ENCODE peak calls at places on chromosomes 12 and 14, in four cellular contexts. G is COR-L47, P is CMK, X is posterior cingulate gyrus. C is an unnamed sample.
A peak's percentile ranks its signal among the peaks of the same experiment; 100 is the strongest.

GRCh38 chr12:119649202-119649808 is 18.6 kb upstream of the PRKAB1 start:
- DNase-seq in P (no peak), G (no peak), X (no peak), C (no peak)

GRCh38 chr12:25320123-25321006 is 69.6 kb upstream of the KRAS start:
- DNase-seq in G (no peak), P (no peak), X (no peak), C (no peak)

GRCh38 chr12:92403210-92404175 is 257.8 kb upstream of the BTG1 start:
- DNase-seq in X (no peak), G (no peak), P (peak; percentile 91), C (no peak)

GRCh38 chr12:124754949-124755800 is 108.5 kb downstream of the SCARB1 start:
- DNase-seq in X (peak; percentile 98), G (no peak), P (no peak), C (peak; percentile 96)

GRCh38 chr14:104116544-104117340 is 21.6 kb upstream of the KIF26A start:
- DNase-seq in P (no peak), G (no peak), X (peak; percentile 62), C (no peak)

GRCh38 chr12:86551146-86551571 is 295.0 kb upstream of the MGAT4C start:
- DNase-seq in G (no peak), X (peak; percentile 32), P (no peak), C (peak; percentile 9)

GRCh38 chr12:108803428-108804105 is 53.8 kb downstream of the SSH1 start:
- DNase-seq in P (peak; percentile 59), X (no peak), G (peak; percentile 54), C (peak; percentile 50)

GRCh38 chr12:51793201-51793600 is 55.3 kb downstream of the FIGNL2 start:
- DNase-seq in X (no peak), P (no peak), G (no peak), C (no peak)

GRCh38 chr14:92563359-92563758 is 49.8 kb downstream of the RIN3 start:
- DNase-seq in X (no peak), G (no peak), P (no peak), C (no peak)

GRCh38 chr14:100440758-100441203 is 117.6 kb downstream of the SLC25A47 start:
- DNase-seq in X (no peak), G (no peak), P (peak; percentile 68), C (no peak)

GRCh38 chr14:28101992-28102391 is 664.6 kb upstream of the FOXG1 start:
- DNase-seq in G (peak; percentile 80), P (no peak), X (no peak), C (peak; percentile 86)

GRCh38 chr12:90672081-90672480 is 282.9 kb downstream of the CCER1 start:
- DNase-seq in G (no peak), X (no peak), P (no peak), C (no peak)

GRCh38 chr12:6333566-6333965 is 8.3 kb downstream of the TNFRSF1A start:
- DNase-seq in G (no peak), P (no peak), X (no peak), C (no peak)

GRCh38 chr12:53231859-53232640 is at the start of gene RARG:
- DNase-seq in G (peak; percentile 23), X (peak; percentile 86), P (no peak), C (peak; percentile 24)

GRCh38 chr12:103272949-103273348 is 222.8 kb downstream of the C12orf42 start:
- DNase-seq in G (no peak), P (no peak), X (no peak), C (no peak)

GRCh38 chr14:30443368-30444007 is 115.5 kb upstream of the G2E3 start:
- DNase-seq in X (no peak), P (no peak), G (peak; percentile 67), C (peak; percentile 60)

GRCh38 chr14:54881235-54881760 is 21.3 kb downstream of the GCH1 start:
- DNase-seq in P (no peak), X (no peak), G (no peak), C (no peak)

GRCh38 chr12:108833355-108833733 is 24.0 kb downstream of the SSH1 start:
- DNase-seq in P (no peak), G (no peak), X (no peak), C (no peak)

GRCh38 chr12:53845932-53846331 is 92.7 kb upstream of the HOXC13 start:
- DNase-seq in G (no peak), P (no peak), X (no peak), C (no peak)

GRCh38 chr14:50060871-50061663 is 55.3 kb downstream of the VCPKMT start:
- DNase-seq in X (no peak), G (peak; percentile 15), P (no peak), C (no peak)

GRCh38 chr14:99527026-99527425 is 45.8 kb downstream of the CCNK start:
- DNase-seq in P (no peak), G (no peak), X (no peak), C (no peak)

GRCh38 chr12:78260976-78261375 is 430.3 kb downstream of the NAV3 start:
- DNase-seq in P (no peak), X (peak; percentile 77), G (no peak), C (no peak)

GRCh38 chr12:85713368-85713767 is 122.8 kb downstream of the RASSF9 start:
- DNase-seq in X (no peak), G (no peak), P (no peak), C (peak; percentile 24)

GRCh38 chr14:49897965-49898364 is 5.1 kb downstream of the ARF6 start:
- DNase-seq in X (no peak), G (no peak), P (no peak), C (no peak)

GRCh38 chr12:74537126-74537706 is 419 bp upstream of the ATXN7L3B start:
- DNase-seq in P (no peak), G (peak; percentile 53), X (no peak), C (peak; percentile 77)

GRCh38 chr12:5138256-5138655 is 94.6 kb downstream of the KCNA5 start:
- DNase-seq in G (no peak), P (no peak), X (no peak), C (no peak)

GRCh38 chr14:64421166-64421565 is 33.0 kb downstream of the MTHFD1 start:
- DNase-seq in X (no peak), P (no peak), G (no peak), C (no peak)

GRCh38 chr14:81436296-81437138 is 36.4 kb upstream of the STON2 start:
- DNase-seq in P (peak; percentile 38), G (peak; percentile 79), X (peak; percentile 92), C (peak; percentile 65)

GRCh38 chr12:57173089-57173488 is 25.7 kb upstream of the LRP1-AS start:
- DNase-seq in G (no peak), P (no peak), X (no peak), C (no peak)

GRCh38 chr12:123062682-123063426 is 82.4 kb downstream of the ARL6IP4 start:
- DNase-seq in P (no peak), G (no peak), X (peak; percentile 78), C (peak; percentile 0)

GRCh38 chr12:4134434-4134762 is 139.2 kb upstream of the CCND2 start:
- DNase-seq in G (no peak), P (no peak), X (no peak), C (no peak)

GRCh38 chr12:92987846-92988621 is 58.9 kb upstream of the EEA1 start:
- DNase-seq in G (no peak), P (no peak), X (no peak), C (no peak)

GRCh38 chr12:121748571-121749265 is 36.2 kb downstream of the TMEM120B start:
- DNase-seq in G (no peak), X (no peak), P (no peak), C (no peak)

GRCh38 chr14:51552275-51552674 is 99.4 kb upstream of the FRMD6 start:
- DNase-seq in X (no peak), P (no peak), G (no peak), C (no peak)